ENCODE peak calls at places on chromosome 3, in ten cellular contexts. M is kidney glomerular epithelial cell; T is HT1080; L is G401; C is cardiac muscle cell; U is activated gamma-delta T cell treated with Interleukin-2 at 50 U/mL for 16 hours; F is naive thymus-derived CD8-positive, alpha-beta T cell; E is left lung; N is A673; Q is AG09319. S is an unnamed sample.

GRCh38 chr3:55483196-55484095 is 3.7 kb downstream of the WNT5A start:
- DNase-seq in M (no peak), T (no peak), L (no peak), C (peak), U (no peak), F (no peak), E (no peak), N (no peak), Q (no peak), S (no peak)

GRCh38 chr3:65597225-65597951 is 441.3 kb downstream of the MAGI1 start:
- DNase-seq in M (peak), T (peak), L (peak), C (peak), U (no peak), F (no peak), E (no peak), N (peak), Q (no peak), S (peak)

GRCh38 chr3:195812366-195812765 is 637 bp upstream of the MUC4 start:
- DNase-seq in M (no peak), T (no peak), L (no peak), C (no peak), U (no peak), F (no peak), E (no peak), N (no peak), Q (no peak), S (no peak)

GRCh38 chr3:112752092-112752512 is 94.6 kb downstream of the CD200R1L start:
- DNase-seq in M (peak), T (no peak), L (no peak), C (no peak), U (no peak), F (no peak), E (no peak), N (no peak), Q (peak), S (no peak)

GRCh38 chr3:20054549-20054987 is 14.3 kb downstream of the KAT2B start:
- DNase-seq in M (peak), T (peak), L (no peak), C (no peak), U (peak), F (no peak), E (peak), N (peak), Q (no peak), S (no peak)

GRCh38 chr3:171383206-171384018 is 76.8 kb downstream of the TNIK start:
- DNase-seq in M (peak), T (no peak), L (peak), C (no peak), U (no peak), F (no peak), E (no peak), N (no peak), Q (peak), S (no peak)

GRCh38 chr3:42743204-42743995 is 29.7 kb downstream of the CCDC13 start:
- DNase-seq in M (no peak), T (no peak), L (no peak), C (no peak), U (no peak), F (no peak), E (peak), N (no peak), Q (no peak), S (no peak)

GRCh38 chr3:182626484-182627467 is 166.5 kb upstream of the ATP11B start:
- DNase-seq in M (no peak), T (peak), L (no peak), C (no peak), U (no peak), F (no peak), E (no peak), N (no peak), Q (no peak), S (no peak)

GRCh38 chr3:30539214-30539613 is 67.2 kb upstream of the TGFBR2 start:
- DNase-seq in M (no peak), T (no peak), L (no peak), C (no peak), U (no peak), F (no peak), E (no peak), N (no peak), Q (no peak), S (no peak)

S was measured in frontal cortex.